ENCODE peak calls at places on chromosomes 16 and 17, in seven cellular contexts. P is fibroblast of lung, V is A549, W is neural progenitor cell, C is mammary epithelial cell, O is neuronal stem cell, K is mesendoderm. S is an unnamed sample. For H3K4me1, the result is how much of the 10 kb centered on the place peaks cover.

GRCh38 chr17:61389670-61390478 is 9.8 kb upstream of the TBX2 start:
- DNase-seq in C (no peak), W (peak), P (no peak), K (peak), V (peak), O (no peak), S (peak)

GRCh38 chr16:70422543-70422942 is 16.4 kb downstream of the ST3GAL2 start:
- DNase-seq in C (no peak), K (no peak), V (no peak), P (no peak), W (no peak), O (no peak), S (no peak)

GRCh38 chr17:44529864-44530263 is 26.7 kb upstream of the GPATCH8 start:
- DNase-seq in P (no peak), V (peak), W (no peak), K (peak), O (no peak), C (peak), S (no peak)

GRCh38 chr17:44283374-44284023 is 15.6 kb upstream of the SLC4A1 start:
- DNase-seq in V (no peak), W (no peak), O (no peak), C (no peak), P (no peak), K (no peak), S (no peak)

GRCh38 chr16:66228791-66229190 is 137.7 kb upstream of the CDH5 start:
- DNase-seq in O (no peak), W (no peak), V (no peak), K (no peak), C (no peak), P (peak), S (no peak)

GRCh38 chr16:86480444-86480843 is 29.9 kb upstream of the FOXF1 start:
- DNase-seq in W (no peak), V (no peak), C (no peak), K (no peak), O (no peak), P (no peak), S (no peak)

GRCh38 chr16:50166511-50167500 is 13.7 kb downstream of the TENT4B start:
- DNase-seq in P (peak), O (no peak), V (no peak), W (no peak), C (peak), K (no peak), S (no peak)

GRCh38 chr17:37399404-37399803 is 7.2 kb downstream of the ACACA start:
- DNase-seq in W (no peak), V (no peak), P (peak), K (no peak), O (no peak), C (peak), S (no peak)

GRCh38 chr17:50432125-50432762 is 6.2 kb downstream of the ACSF2 start:
- DNase-seq in O (no peak), C (no peak), K (no peak), P (no peak), V (no peak), W (no peak), S (no peak)

GRCh38 chr16:534856-535445 is 7.4 kb downstream of the CAPN15 start:
- DNase-seq in O (no peak), V (no peak), C (no peak), K (no peak), P (no peak), W (no peak), S (no peak)

GRCh38 chr16:30867747-30868146 is 26.1 kb downstream of the BCL7C start:
- DNase-seq in K (peak), P (no peak), V (peak), C (no peak), O (no peak), W (no peak), S (peak)

GRCh38 chr16:53754938-53755910 is 51.3 kb downstream of the FTO start:
- DNase-seq in P (peak), K (no peak), C (peak), W (no peak), V (peak), O (no peak), S (peak)

GRCh38 chr16:63061319-63061718 is 1025.1 kb upstream of the CDH8 start:
- DNase-seq in K (peak), P (no peak), O (no peak), C (no peak), V (peak), W (no peak), S (no peak)

GRCh38 chr17:45863857-45864654 is 19.4 kb downstream of the SPPL2C start:
- DNase-seq in K (no peak), P (no peak), W (no peak), C (no peak), O (no peak), V (no peak), S (no peak)

GRCh38 chr17:68981288-68981687 is 26.1 kb upstream of the ABCA8 start:
- DNase-seq in C (no peak), V (no peak), W (no peak), P (peak), O (no peak), K (no peak), S (no peak)

GRCh38 chr16:82096641-82097040 is 61.6 kb downstream of the HSD17B2 start:
- DNase-seq in V (no peak), K (no peak), O (no peak), C (no peak), W (no peak), P (no peak), S (no peak)

GRCh38 chr17:64411999-64412771 is 21.5 kb upstream of the PECAM1 start:
- DNase-seq in C (no peak), V (no peak), O (peak), W (peak), K (peak), P (peak), S (peak)

GRCh38 chr17:39754958-39755549 is 17.3 kb downstream of the GRB7 start:
- DNase-seq in W (peak), C (no peak), P (no peak), K (peak), V (no peak), O (no peak), S (peak)

GRCh38 chr17:39753514-39754160 is 15.9 kb downstream of the GRB7 start:
- DNase-seq in O (no peak), V (no peak), W (peak), P (no peak), C (no peak), K (peak), S (peak)

GRCh38 chr17:39752241-39752831 is 14.6 kb downstream of the GRB7 start:
- DNase-seq in V (no peak), P (no peak), O (no peak), K (no peak), C (no peak), W (no peak), S (no peak)

GRCh38 chr17:39755550-39756375 is 18.0 kb downstream of the GRB7 start:
- DNase-seq in K (no peak), V (no peak), C (no peak), O (no peak), W (no peak), P (no peak), S (no peak)

GRCh38 chr17:39754161-39754957 is 16.6 kb downstream of the GRB7 start:
- DNase-seq in P (peak), O (peak), K (peak), C (peak), W (peak), V (peak), S (peak)
- H3K4me1 ChIP-seq in P (under half), O (under half), K (under half), C (under half), W (under half), V (under half), S (under half)

DNA sequence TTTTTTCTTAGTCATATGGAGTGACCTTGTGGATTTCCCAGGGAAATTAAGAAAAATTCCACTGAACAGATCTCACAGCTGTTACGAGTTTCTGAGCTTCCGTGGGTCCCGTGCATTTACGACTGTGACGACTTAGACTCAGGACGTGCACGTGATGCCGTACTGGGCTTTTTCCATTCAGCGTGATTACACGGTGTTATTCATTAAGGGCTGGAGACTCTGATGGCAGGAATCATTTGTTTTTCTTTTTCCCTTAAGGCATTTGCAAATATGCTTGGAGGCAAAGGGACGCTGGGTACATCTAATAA is 57.2 kb downstream of the TBC1D16 start:
- DNase-seq in P (no peak), K (no peak), W (no peak), V (no peak), C (no peak), O (no peak), S (no peak)
- H3K4me2 ChIP-seq in P (no peak), K (no peak), W (no peak), V (no peak), C (no peak), O (no peak), S (no peak)

GRCh38 chr17:10099051-10099571 is 99.3 kb downstream of the GAS7 start:
- DNase-seq in C (no peak), P (peak), W (no peak), K (no peak), V (no peak), O (no peak), S (peak)
- H3K27ac ChIP-seq in C (no peak), P (no peak), W (no peak), K (no peak), V (no peak), O (no peak), S (peak)

DNA sequence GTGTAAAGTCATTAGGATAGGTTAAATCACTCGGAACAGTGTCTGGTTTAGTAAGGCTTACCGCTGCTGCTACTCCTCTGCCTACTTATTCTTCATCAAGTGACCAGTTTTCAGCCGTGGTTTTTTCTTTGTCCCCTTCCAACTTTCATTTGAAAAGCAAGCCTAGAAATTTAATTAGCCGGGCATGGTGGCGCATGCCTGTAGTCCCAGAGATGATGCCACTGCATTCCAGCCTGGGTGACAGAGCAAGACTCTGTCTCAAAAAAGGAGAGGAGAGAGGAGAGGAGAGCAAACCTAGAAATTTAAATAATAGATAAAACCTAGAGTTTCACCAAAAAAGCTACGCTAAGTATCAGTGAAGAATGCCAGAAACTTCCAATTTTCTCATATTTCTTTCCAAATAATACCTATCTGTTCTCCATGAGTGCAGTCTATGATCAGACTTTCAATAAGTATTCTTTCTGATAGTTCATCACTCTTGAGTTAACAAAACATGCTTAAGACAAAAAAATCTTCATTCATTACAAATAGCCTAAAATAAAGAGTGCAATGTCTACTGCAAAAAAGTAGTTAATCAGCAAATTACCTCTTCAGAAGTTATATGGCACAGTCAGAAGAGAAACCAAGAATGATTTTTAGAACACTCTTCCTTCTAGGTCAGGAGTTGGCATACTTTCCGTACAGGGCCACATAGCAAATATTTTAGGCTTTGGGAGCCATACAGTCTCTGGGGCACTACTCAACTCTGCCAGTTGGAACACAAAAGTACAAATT is 15.1 kb downstream of the ANKFY1 start:
- DNase-seq in V (no peak), W (no peak), K (no peak), O (no peak), P (no peak), C (no peak), S (no peak)
- H3K4me1 ChIP-seq in V (under half), W (under half), K (under half), O (under half), P (under half), C (under half), S (under half)

DNA sequence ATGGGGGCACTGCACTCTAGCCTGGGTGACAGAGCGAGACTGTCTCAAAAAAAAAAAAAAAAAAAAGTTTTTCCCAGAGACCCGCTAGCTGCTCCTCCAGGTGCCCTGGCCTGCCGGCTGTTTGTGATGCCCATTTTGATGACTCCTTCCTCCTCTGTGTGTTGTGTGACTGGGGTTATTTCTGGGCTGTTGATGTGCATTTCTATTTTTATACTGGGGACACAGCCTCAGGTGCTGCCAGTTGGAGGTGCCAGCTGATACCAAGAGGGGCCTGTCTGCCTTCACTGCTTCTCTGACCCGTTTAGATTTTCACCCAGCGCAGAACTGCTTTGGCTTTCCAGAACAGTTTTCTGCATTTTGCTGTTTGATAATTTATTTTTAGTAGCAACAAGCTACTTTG is 6.6 kb downstream of the PLA2G15 start:
- DNase-seq in K (no peak), O (no peak), C (no peak), P (no peak), V (no peak), W (no peak), S (no peak)
- H3K4me2 ChIP-seq in K (no peak), O (no peak), C (no peak), P (no peak), V (no peak), W (no peak), S (no peak)

GRCh38 chr16:14100825-14101224 is 29.7 kb downstream of the MRTFB start:
- DNase-seq in V (no peak), C (no peak), P (no peak), K (no peak), W (no peak), O (no peak), S (no peak)

GRCh38 chr16:14105976-14106375 is 34.9 kb downstream of the MRTFB start:
- DNase-seq in C (no peak), O (no peak), K (no peak), W (no peak), V (no peak), P (no peak), S (no peak)

GRCh38 chr16:14104066-14104465 is 32.9 kb downstream of the MRTFB start:
- DNase-seq in C (no peak), W (no peak), V (no peak), P (no peak), O (no peak), K (no peak), S (no peak)

GRCh38 chr16:14101415-14101814 is 30.3 kb downstream of the MRTFB start:
- DNase-seq in C (no peak), V (no peak), P (no peak), W (no peak), O (no peak), K (no peak), S (no peak)

GRCh38 chr16:14102925-14103720 is 32.0 kb downstream of the MRTFB start:
- DNase-seq in V (no peak), C (no peak), O (no peak), P (no peak), W (no peak), K (no peak), S (no peak)
- H3K27ac ChIP-seq in V (no peak), C (no peak), O (no peak), P (no peak), W (no peak), K (no peak), S (no peak)

S was measured in hepatocyte.